ENCODE peak calls at places on chromosome 3, in ten cellular contexts. M is H9; R is CD4-positive, CD25-positive, alpha-beta regulatory T cell; U is keratinocyte; C is Panc1; Q is AG04450; K is cardiac muscle cell; B is DND-41; W is body of pancreas; H is heart right ventricle. G is an unnamed sample.

GRCh38 chr3:149342413-149343340 is 9.2 kb upstream of the TM4SF18 start:
- DNase-seq in Q (peak; percentile 63), K (peak; percentile 72), W (peak; percentile 32), B (no peak), C (no peak), R (no peak), U (no peak), H (no peak), M (no peak), G (no peak)

GRCh38 chr3:56763233-56763632 is 38.5 kb downstream of the ARHGEF3 start:
- DNase-seq in W (no peak), Q (no peak), B (no peak), R (no peak), M (no peak), H (no peak), K (no peak), C (no peak), U (no peak), G (no peak)

GRCh38 chr3:127718244-127718915 is 45.6 kb downstream of the ABTB1 start:
- DNase-seq in U (no peak), M (no peak), H (no peak), K (no peak), B (no peak), Q (no peak), R (no peak), W (peak; percentile 3), C (no peak), G (no peak)

GRCh38 chr3:197083486-197083885 is 53.9 kb upstream of the MELTF start:
- DNase-seq in U (no peak), R (no peak), H (no peak), K (peak; percentile 82), M (no peak), Q (peak; percentile 29), B (no peak), C (peak; percentile 33), W (no peak), G (no peak)

GRCh38 chr3:42177801-42178150 is 86.6 kb downstream of the TRAK1 start:
- DNase-seq in C (no peak), M (no peak), H (no peak), K (no peak), Q (no peak), W (no peak), R (no peak), B (no peak), U (no peak), G (no peak)

GRCh38 chr3:22141769-22142168 is 390.8 kb upstream of the ZNF385D start:
- DNase-seq in R (no peak), H (no peak), K (no peak), Q (no peak), U (no peak), C (no peak), B (no peak), M (no peak), W (no peak), G (no peak)

GRCh38 chr3:52704611-52705437 is 767 bp downstream of the GLT8D1 start:
- DNase-seq in W (peak; percentile 31), K (peak; percentile 26), R (no peak), H (no peak), M (no peak), Q (no peak), U (no peak), B (peak; percentile 24), C (no peak), G (no peak)

GRCh38 chr3:120344349-120344748 is 4.8 kb downstream of the LRRC58 start:
- DNase-seq in W (no peak), U (no peak), K (peak; percentile 15), B (no peak), M (no peak), R (no peak), H (no peak), C (no peak), Q (no peak), G (no peak)

GRCh38 chr3:159232966-159233365 is 431.1 kb downstream of the MFSD1 start:
- DNase-seq in C (no peak), U (no peak), K (no peak), R (no peak), H (no peak), Q (no peak), B (no peak), M (no peak), W (no peak), G (no peak)

GRCh38 chr3:161567962-161568361 is 71.4 kb downstream of the OTOL1 start:
- DNase-seq in W (no peak), H (no peak), M (no peak), C (no peak), Q (no peak), R (no peak), U (no peak), B (no peak), K (no peak), G (no peak)

GRCh38 chr3:6560259-6560658 is 300.7 kb upstream of the GRM7 start:
- DNase-seq in R (no peak), W (no peak), B (no peak), K (no peak), U (no peak), H (no peak), C (no peak), Q (no peak), M (no peak), G (no peak)

GRCh38 chr3:95899911-95900310 is 914.5 kb upstream of the EPHA6 start:
- DNase-seq in B (no peak), R (no peak), U (no peak), C (no peak), Q (no peak), H (no peak), K (peak; percentile 0), M (no peak), W (no peak), G (no peak)

GRCh38 chr3:58082047-58082446 is 73.8 kb downstream of the FLNB start:
- DNase-seq in M (no peak), C (no peak), B (peak; percentile 85), W (no peak), K (peak; percentile 73), Q (peak; percentile 53), R (no peak), H (no peak), U (no peak), G (no peak)

GRCh38 chr3:141840737-141841544 is 35.5 kb upstream of the ATP1B3 start:
- DNase-seq in C (no peak), W (no peak), U (no peak), Q (no peak), B (no peak), K (peak; percentile 32), R (no peak), H (no peak), M (no peak), G (no peak)

GRCh38 chr3:105585-105984 is 91.0 kb upstream of the CHL1 start:
- DNase-seq in W (no peak), U (no peak), H (no peak), M (no peak), C (no peak), R (no peak), Q (no peak), B (no peak), K (no peak), G (no peak)

GRCh38 chr3:112773-113172 is 83.8 kb upstream of the CHL1 start:
- DNase-seq in B (no peak), K (no peak), C (no peak), Q (no peak), H (no peak), W (no peak), M (no peak), R (no peak), U (no peak), G (no peak)

GRCh38 chr3:106619-107018 is 89.9 kb upstream of the CHL1 start:
- DNase-seq in Q (no peak), H (no peak), B (no peak), W (no peak), M (no peak), K (no peak), U (no peak), R (no peak), C (no peak), G (no peak)

GRCh38 chr3:111143-112069 is 85.2 kb upstream of the CHL1 start:
- DNase-seq in C (no peak), W (no peak), K (no peak), H (no peak), M (no peak), U (peak; percentile 1), R (no peak), B (no peak), Q (no peak), G (no peak)
- H3K9me3 ChIP-seq in C (no peaks in the 10 kb centered on the region), W (no peaks in the 10 kb centered on the region), K (no peaks in the 10 kb centered on the region), H (no peaks in the 10 kb centered on the region), M (no peaks in the 10 kb centered on the region), U (no peaks in the 10 kb centered on the region), R (no peaks in the 10 kb centered on the region), B (no peaks in the 10 kb centered on the region), Q (no peaks in the 10 kb centered on the region), G (no peaks in the 10 kb centered on the region)

DNA sequence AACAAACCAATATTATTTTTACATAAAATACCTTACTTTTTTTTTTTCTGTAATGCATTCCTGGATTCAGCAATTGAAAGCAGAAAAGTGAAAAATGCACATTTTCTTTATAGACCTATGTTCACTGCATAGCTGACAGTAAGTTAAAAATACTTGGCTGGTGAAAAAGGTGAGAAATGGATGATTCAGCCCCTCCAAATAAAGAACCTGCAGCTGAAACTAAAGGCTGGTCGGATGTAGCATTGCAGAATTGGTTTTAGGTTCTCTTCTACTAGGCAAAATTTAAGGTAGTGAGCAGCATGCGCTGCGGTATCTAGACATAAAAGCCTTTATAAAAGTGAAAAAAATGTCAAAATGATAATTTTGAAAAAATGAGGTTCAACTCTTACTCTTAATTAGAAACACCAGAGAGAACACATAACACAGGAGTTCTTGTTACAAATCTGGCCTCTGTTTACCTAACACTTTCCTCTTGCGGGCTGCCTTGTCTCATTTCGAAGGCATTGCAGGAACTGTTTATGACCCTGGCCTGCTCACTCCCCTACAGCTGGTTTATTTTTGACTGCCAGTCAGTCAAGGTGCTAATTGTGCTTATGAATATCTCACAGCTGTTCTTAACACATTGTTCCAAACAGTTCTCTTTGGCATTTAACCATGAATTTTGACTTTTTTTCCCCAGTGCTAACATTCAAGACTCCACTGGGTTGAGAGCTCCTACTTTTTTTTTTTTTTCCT is 455.4 kb upstream of the TBL1XR1 start:
- DNase-seq in U (no peak), B (no peak), Q (no peak), C (no peak), K (peak; percentile 32), R (no peak), H (no peak), M (no peak), W (no peak), G (no peak)
- H3K9me3 ChIP-seq in U (no peaks in the 10 kb centered on the region), B (no peaks in the 10 kb centered on the region), Q (no peaks in the 10 kb centered on the region), C (no peaks in the 10 kb centered on the region), K (no peaks in the 10 kb centered on the region), R (no peaks in the 10 kb centered on the region), H (no peaks in the 10 kb centered on the region), M (no peaks in the 10 kb centered on the region), W (no peaks in the 10 kb centered on the region), G (no peaks in the 10 kb centered on the region)

GRCh38 chr3:1350885-1351284 is 258.1 kb downstream of the CNTN6 start:
- DNase-seq in R (no peak), U (no peak), W (no peak), H (no peak), C (no peak), M (no peak), Q (no peak), B (no peak), K (no peak), G (no peak)
- H3K9me3 ChIP-seq in R (no peaks in the 10 kb centered on the region), U (no peaks in the 10 kb centered on the region), W (no peaks in the 10 kb centered on the region), H (no peaks in the 10 kb centered on the region), C (no peaks in the 10 kb centered on the region), M (no peaks in the 10 kb centered on the region), Q (no peaks in the 10 kb centered on the region), B (no peaks in the 10 kb centered on the region), K (no peaks in the 10 kb centered on the region), G (no peaks in the 10 kb centered on the region)

GRCh38 chr3:632571-633170 is 436.1 kb downstream of the CHL1 start:
- DNase-seq in W (peak; percentile 47), Q (no peak), C (peak; percentile 35), B (peak; percentile 53), M (peak; percentile 76), R (no peak), U (peak; percentile 33), H (no peak), K (peak; percentile 38), G (no peak)
- H3K9me3 ChIP-seq in W (no peaks in the 10 kb centered on the region), Q (peaks cover 3% of the 10 kb centered on the region), C (no peaks in the 10 kb centered on the region), B (no peaks in the 10 kb centered on the region), M (no peaks in the 10 kb centered on the region), R (no peaks in the 10 kb centered on the region), U (no peaks in the 10 kb centered on the region), H (no peaks in the 10 kb centered on the region), K (no peaks in the 10 kb centered on the region), G (no peaks in the 10 kb centered on the region)

G was measured in T-helper 17 cell.